ENCODE peak calls at places on chromosome 9, in four cellular contexts. S, Y, R and O are unnamed samples.

GRCh38 chr9:121945281-121945680 is 147.8 kb downstream of the TTLL11 start:
- DNase-seq in R (no peak), S (no peak), Y (no peak), O (no peak)

GRCh38 chr9:111691686-111692329 is 30.4 kb downstream of the GNG10 start:
- DNase-seq in Y (peak; percentile 24), R (no peak), S (peak; percentile 38), O (no peak)

GRCh38 chr9:129522351-129522750 is 98.5 kb downstream of the C9orf50 start:
- DNase-seq in R (no peak), Y (no peak), S (no peak), O (no peak)

GRCh38 chr9:131728961-131729360 is 10.9 kb downstream of the RAPGEF1 start:
- DNase-seq in R (no peak), S (no peak), Y (no peak), O (no peak)

GRCh38 chr9:72980600-72981265 is 27.9 kb upstream of the ALDH1A1 start:
- DNase-seq in R (no peak), S (no peak), Y (no peak), O (no peak)

GRCh38 chr9:100554935-100555401 is 22.9 kb upstream of the CAVIN4 start:
- DNase-seq in Y (no peak), S (peak; percentile 68), R (no peak), O (no peak)

GRCh38 chr9:94002316-94003140 is 47.4 kb upstream of the BARX1 start:
- DNase-seq in Y (no peak), S (peak; percentile 26), R (peak; percentile 56), O (peak; percentile 31)

GRCh38 chr9:129962889-129963703 is 79.9 kb downstream of the FNBP1 start:
- DNase-seq in Y (no peak), R (peak; percentile 55), S (peak; percentile 44), O (no peak)

GRCh38 chr9:70352356-70352755 is 62.1 kb downstream of the KLF9 start:
- DNase-seq in Y (no peak), S (peak; percentile 68), R (no peak), O (no peak)

GRCh38 chr9:79813262-79813646 is 241.5 kb downstream of the TLE4 start:
- DNase-seq in S (no peak), R (no peak), Y (no peak), O (no peak)

GRCh38 chr9:109817846-109818472 is 38.0 kb downstream of the PALM2AKAP2 start:
- DNase-seq in Y (peak; percentile 78), R (peak; percentile 61), S (peak; percentile 98), O (peak; percentile 78)

GRCh38 chr9:33524431-33524947 is 438 bp downstream of the ANKRD18B start:
- DNase-seq in Y (no peak), S (no peak), R (no peak), O (no peak)

GRCh38 chr9:20292002-20292401 is 330.3 kb downstream of the MLLT3 start:
- DNase-seq in Y (peak; percentile 60), R (no peak), S (peak; percentile 71), O (no peak)

GRCh38 chr9:96874947-96875459 is 20.7 kb upstream of the ZNF782 start:
- DNase-seq in S (peak; percentile 58), Y (peak; percentile 51), R (peak; percentile 72), O (peak; percentile 24)

GRCh38 chr9:23768861-23769260 is 57.2 kb downstream of the ELAVL2 start:
- DNase-seq in R (no peak), Y (no peak), S (no peak), O (no peak)

GRCh38 chr9:16085167-16085718 is 532.4 kb downstream of the CCDC171 start:
- DNase-seq in Y (no peak), S (no peak), R (no peak), O (no peak)

DNA sequence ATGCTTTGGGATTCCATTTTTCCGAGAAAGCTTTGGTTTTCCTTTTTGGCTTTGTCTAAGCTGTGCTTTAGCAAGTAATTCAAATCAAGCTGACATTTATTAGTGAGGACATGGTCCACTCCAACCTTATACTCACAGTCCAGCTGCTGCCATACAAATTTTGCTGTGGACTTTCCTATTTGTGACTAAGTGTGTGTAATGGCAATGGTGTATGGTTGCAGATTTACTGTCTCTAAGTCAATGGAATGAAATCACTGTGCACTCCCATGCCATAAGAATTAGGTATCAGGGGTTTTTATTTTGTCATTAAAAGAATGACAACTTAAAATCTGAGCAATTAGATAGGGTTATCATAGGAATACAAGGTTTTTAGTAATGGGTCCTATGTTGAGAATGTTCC is 530.0 kb downstream of the CCDC171 start:
- DNase-seq in R (no peak), Y (no peak), S (no peak), O (no peak)
- H3K4me3 ChIP-seq in R (no peak overlapping the region), Y (no peak overlapping the region), S (no peak overlapping the region), O (no peak overlapping the region)

GRCh38 chr9:36873247-36873875 is 160.7 kb downstream of the PAX5 start:
- DNase-seq in R (peak; percentile 81), S (peak; percentile 34), Y (peak; percentile 43), O (peak; percentile 71)
- TF ChIP-seq CTCF in R (peak; percentile 73), S (peak; percentile 87), Y (peak; percentile 92), O (peak; percentile 94)

GRCh38 chr9:104875320-104875719 is 52.6 kb downstream of the ABCA1 start:
- DNase-seq in S (no peak), Y (no peak), R (no peak), O (no peak)

GRCh38 chr9:104872959-104873850 is 54.8 kb downstream of the ABCA1 start:
- DNase-seq in S (peak; percentile 98), R (no peak), Y (no peak), O (no peak)

GRCh38 chr9:104869801-104870200 is 58.2 kb downstream of the ABCA1 start:
- DNase-seq in R (no peak), S (peak; percentile 62), Y (no peak), O (no peak)

GRCh38 chr9:104868687-104869404 is 59.1 kb downstream of the ABCA1 start:
- DNase-seq in Y (no peak), R (peak; percentile 38), S (peak; percentile 95), O (no peak)

DNA sequence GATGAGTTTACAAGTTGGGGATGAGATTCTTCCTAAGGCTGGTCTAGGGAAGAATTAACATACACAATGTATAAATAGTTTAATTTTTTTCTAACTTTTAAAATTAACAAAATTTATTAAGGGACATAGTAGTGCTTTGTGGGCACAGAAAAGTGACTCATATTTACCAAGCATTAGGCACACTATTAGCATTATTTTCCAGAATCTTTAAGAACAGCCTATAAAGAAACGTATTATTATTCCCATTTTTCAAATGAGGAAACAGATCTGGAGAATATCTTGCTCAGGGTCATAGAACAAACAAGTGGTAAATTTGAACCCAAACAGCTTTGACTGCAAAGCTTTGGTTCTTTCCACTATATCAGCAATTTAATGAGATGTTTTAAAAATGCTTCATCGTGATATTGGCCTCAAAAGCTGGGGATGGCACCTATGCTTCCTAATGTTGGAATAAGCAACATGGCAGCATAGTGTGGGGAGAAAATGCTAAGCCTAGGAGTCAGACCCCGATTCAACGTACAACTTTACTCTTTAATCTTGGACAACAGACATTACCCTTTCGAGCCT is 55.9 kb downstream of the ABCA1 start:
- DNase-seq in R (no peak), S (no peak), Y (no peak), O (no peak)
- H3K4me1 ChIP-seq in R (peaks cover 36% of the 10 kb centered on the region), S (peaks cover 36% of the 10 kb centered on the region), Y (peaks cover 14% of the 10 kb centered on the region), O (peaks cover 11% of the 10 kb centered on the region)

DNA sequence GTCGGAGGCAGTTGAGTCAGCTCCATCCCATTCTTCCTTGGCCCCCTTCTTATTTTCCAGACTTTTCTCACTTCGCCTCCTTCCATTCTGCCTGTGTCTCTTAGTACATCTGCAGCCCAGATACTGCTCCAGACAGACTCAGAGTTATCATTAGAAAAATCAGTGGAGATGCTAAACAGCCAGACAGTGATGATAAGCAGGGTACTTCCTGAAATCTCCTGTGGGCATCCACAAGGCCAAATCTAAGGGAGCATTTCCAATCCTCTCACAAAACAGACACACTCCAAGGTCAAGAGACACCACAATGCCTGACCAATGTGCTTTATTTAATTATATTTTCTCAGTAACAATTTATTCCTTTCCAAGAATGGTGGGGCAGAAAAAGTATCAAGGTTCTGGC is 14.5 kb upstream of the RLN1 start:
- DNase-seq in R (no peak), S (no peak), Y (no peak), O (no peak)
- H3K4me3 ChIP-seq in R (no peak overlapping the region), S (no peak overlapping the region), Y (no peak overlapping the region), O (no peak overlapping the region)

GRCh38 chr9:2013688-2014087 is 1.5 kb upstream of the SMARCA2 start:
- DNase-seq in Y (no peak), R (no peak), S (no peak), O (no peak)
- TF ChIP-seq CTCF in Y (no peak), R (no peak), S (no peak), O (no peak)